ENCODE peak calls at places on chromosomes 11 and 22, in six cellular contexts. H is endothelial cell; P is foreskin fibroblast; Y is nephron progenitor cell; G is CD8-positive, alpha-beta T cell; E is epithelial cell of proximal tubule. U is an unnamed sample.
A peak's percentile ranks its signal among the peaks of the same experiment; 100 is the strongest.

GRCh38 chr11:86151188-86152005 is 82.5 kb upstream of the PICALM start:
- DNase-seq in H (no peak), P (no peak), Y (peak; percentile 5), G (no peak), E (peak; percentile 39), U (no peak)

GRCh38 chr11:107916671-107917241 is 11.5 kb upstream of the RAB39A start:
- DNase-seq in H (peak; percentile 56), P (no peak), Y (peak; percentile 66), G (peak; percentile 24), E (no peak), U (no peak)

GRCh38 chr22:36763576-36763975 is 12.3 kb downstream of the IFT27 start:
- DNase-seq in H (no peak), P (no peak), Y (no peak), G (no peak), E (no peak), U (no peak)

GRCh38 chr11:46408407-46408986 is 16.9 kb upstream of the CHRM4 start:
- DNase-seq in H (no peak), P (no peak), Y (no peak), G (no peak), E (no peak), U (no peak)

GRCh38 chr11:44949160-44950035 is 1.3 kb downstream of the TP53I11 start:
- DNase-seq in H (peak; percentile 71), P (no peak), Y (peak; percentile 74), G (peak; percentile 42), E (no peak), U (no peak)

GRCh38 chr11:134488512-134488911 is 76.5 kb upstream of the B3GAT1 start:
- DNase-seq in H (no peak), P (no peak), Y (no peak), G (no peak), E (no peak), U (no peak)

GRCh38 chr11:13102865-13103539 is 93.9 kb downstream of the RASSF10 start:
- DNase-seq in H (no peak), P (no peak), Y (no peak), G (no peak), E (no peak), U (no peak)

GRCh38 chr11:109553284-109553683 is 131.3 kb downstream of the C11orf87 start:
- DNase-seq in H (no peak), P (no peak), Y (no peak), G (no peak), E (no peak), U (no peak)

GRCh38 chr22:27391092-27391770 is 410.3 kb downstream of the MN1 start:
- DNase-seq in H (no peak), P (no peak), Y (peak; percentile 22), G (no peak), E (no peak), U (no peak)

GRCh38 chr11:128548655-128549255 is 38.6 kb downstream of the ETS1 start:
- DNase-seq in H (peak; percentile 84), P (no peak), Y (peak; percentile 60), G (peak; percentile 24), E (no peak), U (no peak)

GRCh38 chr11:127902405-127902804 is 685.0 kb downstream of the ETS1 start:
- DNase-seq in H (no peak), P (no peak), Y (no peak), G (no peak), E (no peak), U (no peak)

GRCh38 chr22:31104869-31105268 is 2.5 kb downstream of the SELENOM start:
- DNase-seq in H (peak; percentile 71), P (no peak), Y (peak; percentile 82), G (no peak), E (no peak), U (no peak)

GRCh38 chr11:72041364-72042058 is 38.8 kb downstream of the NUMA1 start:
- DNase-seq in H (peak; percentile 46), P (peak; percentile 71), Y (peak; percentile 52), G (peak; percentile 38), E (peak; percentile 15), U (no peak)

GRCh38 chr22:48953103-48953720 is 874.5 kb downstream of the BRD1 start:
- DNase-seq in H (no peak), P (no peak), Y (no peak), G (no peak), E (no peak), U (no peak)

GRCh38 chr11:102831709-102832492 is 11.5 kb downstream of the MMP3 start:
- DNase-seq in H (no peak), P (peak; percentile 29), Y (no peak), G (no peak), E (no peak), U (no peak)

GRCh38 chr22:37657590-37658132 is 862 bp upstream of the PDXP start:
- DNase-seq in H (no peak), P (no peak), Y (no peak), G (no peak), E (no peak), U (no peak)

GRCh38 chr22:47392729-47393128 is 630.3 kb downstream of the TBC1D22A start:
- DNase-seq in H (no peak), P (no peak), Y (no peak), G (no peak), E (no peak), U (no peak)

GRCh38 chr11:1503708-1504104 is 17.1 kb upstream of the MOB2 start:
- DNase-seq in H (no peak), P (no peak), Y (no peak), G (no peak), E (no peak), U (no peak)

GRCh38 chr22:30925667-30926066 is 42.9 kb downstream of the MORC2 start:
- DNase-seq in H (no peak), P (no peak), Y (no peak), G (no peak), E (no peak), U (no peak)

GRCh38 chr11:19076744-19077589 is 16.4 kb upstream of the MRGPRX2 start:
- DNase-seq in H (peak; percentile 78), P (no peak), Y (peak; percentile 80), G (peak; percentile 61), E (no peak), U (no peak)

GRCh38 chr11:44764583-44764982 is 37.8 kb downstream of the TSPAN18 start:
- DNase-seq in H (no peak), P (no peak), Y (no peak), G (no peak), E (no peak), U (no peak)

GRCh38 chr11:100791873-100792272 is 104.8 kb downstream of the ARHGAP42 start:
- DNase-seq in H (no peak), P (no peak), Y (no peak), G (no peak), E (no peak), U (no peak)

GRCh38 chr11:44326615-44327475 is 16.9 kb upstream of the ALX4 start:
- DNase-seq in H (no peak), P (no peak), Y (no peak), G (no peak), E (no peak), U (no peak)

GRCh38 chr11:63663809-63664208 is 7.4 kb downstream of the ATL3 start:
- DNase-seq in H (no peak), P (peak; percentile 81), Y (no peak), G (no peak), E (no peak), U (no peak)

GRCh38 chr11:36458129-36458918 is 51.7 kb downstream of the TRAF6 start:
- DNase-seq in H (no peak), P (no peak), Y (no peak), G (no peak), E (no peak), U (no peak)

GRCh38 chr11:125083312-125084056 is 20.4 kb downstream of the SLC37A2 start:
- DNase-seq in H (no peak), P (no peak), Y (no peak), G (no peak), E (no peak), U (no peak)

GRCh38 chr11:125084057-125084416 is 20.9 kb downstream of the SLC37A2 start:
- DNase-seq in H (no peak), P (no peak), Y (no peak), G (no peak), E (no peak), U (no peak)

GRCh38 chr11:125084761-125085231 is 21.7 kb downstream of the SLC37A2 start:
- DNase-seq in H (no peak), P (no peak), Y (no peak), G (no peak), E (no peak), U (no peak)

GRCh38 chr11:125086633-125087296 is 23.7 kb downstream of the SLC37A2 start:
- DNase-seq in H (no peak), P (no peak), Y (no peak), G (no peak), E (no peak), U (no peak)

DNA sequence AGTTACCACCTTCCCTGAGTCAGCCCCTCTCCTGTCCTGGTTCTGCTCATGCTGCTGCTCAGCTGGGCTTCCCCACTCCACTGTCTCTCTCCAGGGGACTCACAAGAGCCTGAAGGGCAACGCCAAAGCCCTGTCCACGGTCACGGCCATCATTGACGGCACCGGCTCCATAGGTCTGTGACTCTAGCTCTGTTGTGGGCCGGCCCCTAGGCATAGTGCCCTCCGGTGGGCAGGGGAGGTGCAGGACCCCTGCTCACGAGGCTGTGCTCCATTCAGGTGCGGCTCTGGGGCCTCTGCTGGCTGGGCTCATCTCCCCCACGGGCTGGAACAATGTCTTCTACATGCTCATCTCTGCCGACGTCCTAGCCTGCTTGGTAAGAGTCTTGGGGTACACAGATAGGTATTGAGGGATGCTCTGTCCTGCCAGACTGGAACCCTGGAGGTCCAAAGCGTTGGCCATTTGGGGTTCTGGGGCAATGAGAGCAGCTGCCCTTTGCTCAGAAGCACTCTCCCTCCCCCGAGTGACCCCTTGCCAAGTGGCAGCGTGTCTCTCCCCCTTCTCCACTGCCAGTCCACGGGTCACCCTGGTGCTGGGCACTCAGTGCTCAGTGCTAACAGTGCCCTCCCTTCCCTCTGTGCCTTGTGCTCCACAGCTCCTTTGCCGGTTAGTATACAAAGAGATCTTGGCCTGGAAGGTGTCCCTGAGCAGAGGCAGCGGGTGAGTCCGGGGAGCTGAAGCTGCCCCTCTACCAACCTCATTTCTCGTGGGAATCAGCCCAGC is 22.4 kb downstream of the SLC37A2 start:
- DNase-seq in H (no peak), P (no peak), Y (no peak), G (no peak), E (no peak), U (no peak)
- TF ChIP-seq CTCF in H (no peak), P (no peak), Y (no peak), G (no peak), E (no peak), U (no peak)

DNA sequence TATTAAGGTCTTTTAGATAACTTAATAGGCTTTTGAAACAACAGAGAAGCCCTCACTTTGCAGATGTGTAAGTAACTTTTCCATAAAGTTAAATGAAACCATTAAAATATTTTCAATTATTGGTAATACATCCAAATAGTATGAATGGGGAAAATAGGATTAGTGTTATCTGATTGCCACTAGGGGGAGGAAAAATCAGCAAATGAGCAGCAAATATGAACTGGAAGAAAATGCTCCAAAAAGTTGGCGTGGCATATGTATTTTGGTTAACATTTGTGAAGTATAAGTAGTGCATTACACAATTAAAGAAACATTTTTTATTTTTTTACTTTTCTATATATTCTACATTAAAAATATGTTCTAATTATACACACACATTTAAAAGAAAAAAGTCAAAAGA is 259.8 kb upstream of the ANO5 start:
- DNase-seq in H (no peak), P (no peak), Y (no peak), G (no peak), E (no peak), U (no peak)
- TF ChIP-seq CTCF in H (peak; percentile 73), P (peak; percentile 16), Y (peak; percentile 52), G (no peak), E (peak; percentile 68), U (peak; percentile 62)

GRCh38 chr11:84800755-84801346 is 826.3 kb downstream of the DLG2 start:
- DNase-seq in H (peak; percentile 22), P (peak; percentile 2), Y (no peak), G (no peak), E (no peak), U (no peak)
- TF ChIP-seq CTCF in H (peak; percentile 48), P (peak; percentile 37), Y (peak; percentile 38), G (no peak), E (peak; percentile 55), U (peak; percentile 61)

GRCh38 chr22:43669190-43669589 is 142.9 kb downstream of the EFCAB6 start:
- DNase-seq in H (no peak), P (no peak), Y (no peak), G (no peak), E (no peak), U (no peak)
- TF ChIP-seq CTCF in H (no peak), P (no peak), Y (no peak), G (no peak), E (no peak), U (no peak)